ENCODE peak calls at places on chromosomes 7 and 10, in five cellular contexts. B, W, A, I and J are unnamed samples.
A peak's percentile ranks its signal among the peaks of the same experiment; 100 is the strongest.

GRCh38 chr10:12849351-12850181 is 151.9 kb downstream of the CCDC3 start:
- DNase-seq in B (no peak), A (no peak), W (peak; percentile 59), I (no peak), J (peak; percentile 11)

GRCh38 chr10:121926157-121926556 is 1.7 kb downstream of the ATE1 start:
- DNase-seq in I (no peak), B (no peak), W (no peak), A (no peak), J (no peak)

GRCh38 chr7:17843041-17843440 is 97.3 kb downstream of the SNX13 start:
- DNase-seq in A (no peak), W (no peak), I (no peak), B (no peak), J (no peak)

GRCh38 chr10:67609996-67610793 is 85.8 kb downstream of the CTNNA3 start:
- DNase-seq in I (no peak), B (no peak), W (no peak), A (no peak), J (no peak)

GRCh38 chr7:3922175-3922635 is 621.2 kb downstream of the SDK1 start:
- DNase-seq in B (no peak), A (peak; percentile 23), I (no peak), W (peak; percentile 4), J (peak; percentile 27)

GRCh38 chr10:953836-954235 is 22.3 kb upstream of the LARP4B start:
- DNase-seq in W (no peak), A (no peak), I (no peak), B (no peak), J (no peak)

GRCh38 chr7:7505936-7506335 is 29.7 kb downstream of the COL28A1 start:
- DNase-seq in A (no peak), B (no peak), W (no peak), I (no peak), J (no peak)

GRCh38 chr10:132443605-132443997 is 46.6 kb downstream of the PWWP2B start:
- DNase-seq in B (no peak), W (peak; percentile 36), A (no peak), I (no peak), J (no peak)

GRCh38 chr10:90975096-90975495 is 54.2 kb upstream of the ANKRD1 start:
- DNase-seq in B (no peak), W (no peak), A (no peak), I (no peak), J (no peak)

GRCh38 chr7:102119213-102119651 is 167.4 kb upstream of the SH2B2 start:
- DNase-seq in I (no peak), W (no peak), A (no peak), B (no peak), J (no peak)

GRCh38 chr7:41612798-41613197 is 90.1 kb downstream of the INHBA start:
- DNase-seq in A (no peak), I (no peak), W (no peak), B (no peak), J (no peak)

GRCh38 chr7:106824458-106824857 is 40.6 kb upstream of the PIK3CG start:
- DNase-seq in A (no peak), B (no peak), I (no peak), W (no peak), J (no peak)

GRCh38 chr10:6770846-6771245 is 190.8 kb upstream of the PRKCQ start:
- DNase-seq in A (no peak), W (no peak), I (no peak), B (no peak), J (no peak)

GRCh38 chr10:121313119-121313858 is 285.0 kb downstream of the FGFR2 start:
- DNase-seq in B (no peak), W (no peak), I (no peak), A (no peak), J (no peak)

GRCh38 chr7:141344153-141344935 is 206.9 kb upstream of the AGK start:
- DNase-seq in W (no peak), B (no peak), I (no peak), A (no peak), J (no peak)